ENCODE peak calls at places on chromosomes 6 and 20, in seven cellular contexts. F, V, Q, K, X, O and R are unnamed samples. For H3K4me1, the result is how much of the 10 kb centered on the place peaks cover.

GRCh38 chr6:167453082-167453446 is 128.2 kb downstream of the TTLL2 start:
- DNase-seq in F (no peak), V (no peak), Q (no peak), K (no peak), X (no peak), O (no peak), R (no peak)

GRCh38 chr6:14510038-14510437 is 392.5 kb downstream of the CD83 start:
- DNase-seq in F (no peak), V (no peak), Q (no peak), K (no peak), X (no peak), O (no peak), R (no peak)

GRCh38 chr20:1871807-1872455 is 23.3 kb upstream of the SIRPA start:
- DNase-seq in F (no peak), V (no peak), Q (peak), K (no peak), X (no peak), O (no peak), R (no peak)

GRCh38 chr6:33824461-33825154 is 20.8 kb upstream of the MLN start:
- DNase-seq in F (no peak), V (no peak), Q (no peak), K (peak), X (no peak), O (peak), R (peak)

GRCh38 chr6:166836785-166837718 is 119.3 kb downstream of the RNASET2 start:
- DNase-seq in F (no peak), V (no peak), Q (no peak), K (no peak), X (no peak), O (no peak), R (no peak)

GRCh38 chr6:30047220-30047619 is 13.8 kb upstream of the POLR1H start:
- DNase-seq in F (no peak), V (no peak), Q (no peak), K (no peak), X (no peak), O (no peak), R (no peak)

GRCh38 chr20:45297786-45298497 is 8.7 kb upstream of the RBPJL start:
- DNase-seq in F (no peak), V (no peak), Q (no peak), K (no peak), X (no peak), O (no peak), R (no peak)

GRCh38 chr20:45965169-45966002 is 6.6 kb downstream of the ZNF335 start:
- DNase-seq in F (no peak), V (no peak), Q (no peak), K (no peak), X (no peak), O (no peak), R (no peak)

GRCh38 chr6:88992741-88993557 is 29.5 kb upstream of the RNGTT start:
- DNase-seq in F (no peak), V (no peak), Q (peak), K (no peak), X (no peak), O (no peak), R (no peak)

GRCh38 chr6:43982084-43982625 is 145.1 kb downstream of the MRPL14 start:
- DNase-seq in F (no peak), V (no peak), Q (no peak), K (no peak), X (no peak), O (peak), R (no peak)

GRCh38 chr6:145735356-145736165 is at the start of gene EPM2A:
- DNase-seq in F (peak), V (peak), Q (peak), K (peak), X (peak), O (peak), R (peak)

GRCh38 chr6:142757827-142758226 is 187.1 kb downstream of the HIVEP2 start:
- DNase-seq in F (no peak), V (no peak), Q (no peak), K (no peak), X (no peak), O (no peak), R (no peak)

GRCh38 chr20:4073852-4074741 is 58.7 kb upstream of the RNF24 start:
- DNase-seq in F (no peak), V (no peak), Q (peak), K (no peak), X (no peak), O (no peak), R (peak)

GRCh38 chr6:157621401-157621800 is 201.6 kb upstream of the SNX9 start:
- DNase-seq in F (no peak), V (no peak), Q (no peak), K (no peak), X (no peak), O (no peak), R (no peak)

GRCh38 chr6:154537942-154538341 is 27.5 kb upstream of the CNKSR3 start:
- DNase-seq in F (no peak), V (no peak), Q (no peak), K (no peak), X (no peak), O (no peak), R (no peak)

GRCh38 chr6:68640506-68640875 is 5.4 kb downstream of the ADGRB3 start:
- DNase-seq in F (no peak), V (no peak), Q (no peak), K (no peak), X (no peak), O (no peak), R (no peak)

GRCh38 chr20:57871237-57871632 is 161.4 kb upstream of the PMEPA1 start:
- DNase-seq in F (no peak), V (no peak), Q (no peak), K (peak), X (no peak), O (no peak), R (peak)

GRCh38 chr6:18387061-18387721 is at the start of gene RNF144B:
- DNase-seq in F (peak), V (peak), Q (peak), K (peak), X (peak), O (peak), R (peak)

GRCh38 chr6:22025468-22026159 is 271.2 kb downstream of the PRL start:
- DNase-seq in F (no peak), V (no peak), Q (peak), K (no peak), X (no peak), O (no peak), R (peak)

GRCh38 chr6:38193486-38194281 is 374.2 kb downstream of the ZFAND3 start:
- DNase-seq in F (no peak), V (no peak), Q (no peak), K (no peak), X (no peak), O (no peak), R (no peak)

GRCh38 chr6:1586861-1587450 is 22.8 kb upstream of the FOXC1 start:
- DNase-seq in F (no peak), V (no peak), Q (no peak), K (no peak), X (no peak), O (no peak), R (no peak)

GRCh38 chr20:58004900-58005299 is 223.6 kb downstream of the ANKRD60 start:
- DNase-seq in F (no peak), V (no peak), Q (no peak), K (no peak), X (no peak), O (no peak), R (no peak)

GRCh38 chr6:16733085-16733484 is 28.2 kb downstream of the ATXN1 start:
- DNase-seq in F (no peak), V (no peak), Q (no peak), K (peak), X (no peak), O (no peak), R (no peak)
- H3K4me1 ChIP-seq in F (under half), V (under half), Q (under half), K (under half), X (under half), O (half or more), R (under half)

GRCh38 chr6:135505648-135506047 is 8.1 kb upstream of the AHI1 start:
- DNase-seq in F (no peak), V (no peak), Q (peak), K (no peak), X (no peak), O (no peak), R (no peak)
- H3K4me3 ChIP-seq in F (no peak), V (no peak), Q (no peak), K (no peak), X (no peak), O (no peak), R (no peak)

GRCh38 chr20:543369-544152 is at the start of gene CSNK2A1:
- DNase-seq in F (peak), V (peak), Q (peak), K (peak), X (peak), O (peak), R (peak)

GRCh38 chr20:539848-540247 is 3.7 kb downstream of the CSNK2A1 start:
- DNase-seq in F (no peak), V (no peak), Q (peak), K (no peak), X (no peak), O (no peak), R (peak)

GRCh38 chr20:540391-541201 is 3.0 kb downstream of the CSNK2A1 start:
- DNase-seq in F (no peak), V (no peak), Q (no peak), K (no peak), X (no peak), O (no peak), R (no peak)

GRCh38 chr20:544153-544725 is 649 bp upstream of the CSNK2A1 start:
- DNase-seq in F (no peak), V (no peak), Q (no peak), K (no peak), X (no peak), O (no peak), R (no peak)

GRCh38 chr20:542777-543368 is 717 bp downstream of the CSNK2A1 start:
- DNase-seq in F (no peak), V (peak), Q (peak), K (no peak), X (peak), O (peak), R (no peak)
- H3K4me1 ChIP-seq in F (under half), V (under half), Q (under half), K (under half), X (under half), O (half or more), R (under half)

DNA sequence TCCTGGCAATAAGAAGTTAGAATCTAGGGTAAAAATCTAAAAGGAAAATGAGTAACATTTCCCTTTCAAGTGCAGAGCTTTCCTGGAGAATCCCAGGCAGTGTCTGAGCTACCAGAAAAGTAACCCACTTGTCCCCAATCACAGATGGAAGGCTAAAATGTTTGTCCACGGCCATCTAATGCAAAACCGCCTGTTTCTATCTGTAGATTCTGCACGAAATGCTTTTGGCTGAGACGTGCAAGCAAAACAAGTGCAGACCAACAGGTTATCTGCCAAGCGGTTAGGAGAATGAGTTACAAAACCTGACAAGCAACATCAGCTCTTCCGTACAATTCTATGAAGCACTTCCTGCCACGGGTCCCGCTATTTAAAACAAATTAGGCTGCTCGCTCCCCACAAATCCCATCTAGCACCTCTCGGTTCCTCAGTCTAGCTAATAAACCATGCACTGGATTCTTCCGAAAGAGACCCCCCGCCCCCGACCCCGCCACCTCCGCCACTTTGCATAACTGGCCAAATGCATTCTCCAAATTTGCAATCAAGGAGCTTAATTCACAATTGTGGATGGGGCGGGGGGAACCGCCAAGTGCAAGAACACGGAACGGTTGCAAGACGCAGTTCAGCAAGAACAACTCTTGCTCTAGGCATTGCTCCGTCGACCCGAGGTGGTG is 1.4 kb downstream of the ELOVL5 start:
- DNase-seq in F (no peak), V (peak), Q (peak), K (no peak), X (peak), O (no peak), R (no peak)
- H3K4me3 ChIP-seq in F (peak), V (peak), Q (peak), K (peak), X (peak), O (peak), R (peak)

GRCh38 chr20:62922451-62922921 is 3.8 kb downstream of the DIDO1 start:
- DNase-seq in F (no peak), V (no peak), Q (peak), K (no peak), X (peak), O (no peak), R (no peak)

GRCh38 chr20:62923669-62924566 is 2.4 kb downstream of the DIDO1 start:
- DNase-seq in F (no peak), V (no peak), Q (peak), K (no peak), X (no peak), O (no peak), R (no peak)

GRCh38 chr20:62918830-62919229 is 7.5 kb downstream of the DIDO1 start:
- DNase-seq in F (no peak), V (no peak), Q (no peak), K (no peak), X (peak), O (no peak), R (no peak)

GRCh38 chr20:62920039-62920645 is 6.2 kb downstream of the DIDO1 start:
- DNase-seq in F (no peak), V (no peak), Q (no peak), K (no peak), X (no peak), O (no peak), R (no peak)

DNA sequence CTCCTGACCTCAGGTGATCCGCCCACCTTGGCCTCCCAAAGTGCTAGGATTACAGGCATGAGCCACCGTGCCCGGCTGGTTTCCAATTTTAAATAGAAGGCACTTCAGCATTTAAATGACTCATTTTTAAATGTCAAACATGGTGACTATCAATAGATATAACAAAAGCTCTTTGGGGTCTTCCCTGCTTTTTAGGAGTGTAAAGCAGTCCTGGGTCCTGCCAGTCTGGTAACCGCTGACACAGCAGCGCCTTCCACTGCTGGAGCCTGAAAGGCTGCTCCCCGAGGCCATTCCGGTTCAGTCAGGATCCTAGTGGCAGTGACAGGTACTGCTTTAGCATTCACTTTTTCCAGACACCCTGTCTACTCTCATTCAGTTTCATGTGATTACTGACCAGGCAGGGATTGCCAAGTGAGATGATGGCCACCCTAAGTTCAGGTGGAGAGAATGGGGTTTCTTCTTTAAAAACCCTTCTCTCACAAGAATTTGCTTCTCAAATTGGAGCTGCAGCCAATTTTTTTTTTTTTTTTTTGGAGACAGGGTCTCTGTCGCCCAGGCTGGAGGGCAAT is 5.1 kb downstream of the DIDO1 start:
- DNase-seq in F (no peak), V (peak), Q (peak), K (no peak), X (peak), O (peak), R (peak)
- H3K4me1 ChIP-seq in F (half or more), V (half or more), Q (under half), K (under half), X (half or more), O (half or more), R (under half)

GRCh38 chr20:29873946-29874345 is 1383.5 kb upstream of the DEFB115 start:
- DNase-seq in F (no peak), V (peak), Q (peak), K (no peak), X (peak), O (peak), R (peak)
- H3K4me3 ChIP-seq in F (no peak), V (no peak), Q (no peak), K (peak), X (no peak), O (no peak), R (no peak)

GRCh38 chr6:144351338-144351737 is 66.2 kb downstream of the UTRN start:
- DNase-seq in F (no peak), V (no peak), Q (no peak), K (no peak), X (no peak), O (no peak), R (no peak)

GRCh38 chr6:144350176-144350575 is 65.0 kb downstream of the UTRN start:
- DNase-seq in F (no peak), V (no peak), Q (no peak), K (no peak), X (no peak), O (no peak), R (no peak)

GRCh38 chr6:144351741-144352140 is 66.6 kb downstream of the UTRN start:
- DNase-seq in F (no peak), V (no peak), Q (peak), K (no peak), X (no peak), O (no peak), R (no peak)

GRCh38 chr6:144347933-144348332 is 62.8 kb downstream of the UTRN start:
- DNase-seq in F (no peak), V (no peak), Q (no peak), K (no peak), X (no peak), O (no peak), R (no peak)

DNA sequence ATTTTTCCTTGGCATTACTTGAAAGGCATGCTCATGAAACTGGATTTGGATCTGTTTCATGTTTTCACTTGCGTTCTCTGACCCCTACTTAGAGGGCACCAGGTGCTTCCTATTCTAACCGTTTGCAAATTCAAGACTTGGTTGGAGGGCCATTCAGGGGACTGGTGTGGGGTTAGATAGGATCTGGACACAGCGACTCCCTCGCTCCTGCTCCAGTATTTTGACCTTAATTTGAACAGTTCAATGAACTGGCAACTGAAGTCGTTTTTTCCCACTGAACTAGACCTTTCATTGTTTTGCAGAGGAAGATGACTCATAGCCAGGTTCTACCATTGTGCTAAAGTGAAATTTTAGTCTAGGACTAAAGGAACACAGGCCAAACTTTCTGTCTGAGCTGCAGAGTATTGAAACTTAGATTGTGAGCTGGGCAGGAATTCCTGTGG is 64.6 kb downstream of the UTRN start:
- DNase-seq in F (no peak), V (no peak), Q (peak), K (no peak), X (no peak), O (no peak), R (peak)
- H3K4me1 ChIP-seq in F (under half), V (under half), Q (under half), K (under half), X (half or more), O (half or more), R (under half)

GRCh38 chr6:169685860-169686259 is 16.0 kb downstream of the WDR27 start:
- DNase-seq in F (no peak), V (no peak), Q (no peak), K (no peak), X (no peak), O (no peak), R (no peak)

GRCh38 chr6:169678342-169678741 is 23.5 kb downstream of the WDR27 start:
- DNase-seq in F (no peak), V (no peak), Q (no peak), K (no peak), X (no peak), O (no peak), R (no peak)

GRCh38 chr6:169689247-169689646 is 12.6 kb downstream of the WDR27 start:
- DNase-seq in F (no peak), V (no peak), Q (peak), K (no peak), X (no peak), O (no peak), R (no peak)

DNA sequence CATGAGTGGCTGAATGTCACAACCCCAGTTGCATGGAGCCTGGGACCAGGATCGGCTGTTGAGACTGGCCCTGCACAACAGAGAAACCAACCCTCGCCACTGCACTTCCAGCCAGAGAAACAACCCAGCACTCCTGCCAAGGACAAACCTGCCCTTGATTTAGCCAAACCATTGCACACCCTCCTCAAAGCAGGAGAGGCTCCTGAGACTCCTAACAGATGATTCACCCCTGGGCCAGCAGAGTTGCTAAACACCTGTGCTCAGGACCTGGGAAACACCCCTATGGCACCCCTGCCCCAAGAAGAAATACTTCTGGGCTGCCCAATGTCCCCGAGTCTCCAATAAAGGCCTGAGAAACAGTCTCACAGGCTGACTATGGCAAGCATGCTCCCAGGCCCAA is 17.8 kb downstream of the WDR27 start:
- DNase-seq in F (no peak), V (no peak), Q (no peak), K (no peak), X (no peak), O (no peak), R (no peak)
- H3K4me3 ChIP-seq in F (no peak), V (no peak), Q (no peak), K (no peak), X (no peak), O (no peak), R (no peak)